ENCODE peak calls at places on chromosome 18, in seven cellular contexts. P, D, I, T, Y, J and V are unnamed samples.

GRCh38 chr18:52090005-52090404 is 250.0 kb upstream of the DCC start:
- DNase-seq in D (no peak), P (no peak), I (no peak), Y (no peak), J (no peak), T (no peak), V (no peak)

GRCh38 chr18:79059456-79059855 is 9.7 kb upstream of the ATP9B start:
- DNase-seq in J (no peak), P (no peak), D (no peak), T (no peak), I (no peak), Y (no peak), V (no peak)

GRCh38 chr18:26429535-26429934 is 118.8 kb downstream of the KCTD1 start:
- DNase-seq in J (peak), D (no peak), P (no peak), Y (no peak), T (peak), I (peak), V (peak)

GRCh38 chr18:63564576-63564975 is 22.4 kb downstream of the SERPINB12 start:
- DNase-seq in J (no peak), Y (no peak), I (no peak), P (no peak), T (no peak), D (no peak), V (no peak)

GRCh38 chr18:7415081-7415894 is 151.8 kb upstream of the PTPRM start:
- DNase-seq in J (no peak), P (no peak), I (no peak), D (no peak), Y (no peak), T (no peak), V (no peak)

GRCh38 chr18:73944715-73945114 is 202.9 kb downstream of the FBXO15 start:
- DNase-seq in T (no peak), P (no peak), I (no peak), J (no peak), Y (no peak), D (no peak), V (no peak)

GRCh38 chr18:79856119-79857080 is 58.7 kb downstream of the KCNG2 start:
- DNase-seq in J (no peak), Y (no peak), P (no peak), I (no peak), T (no peak), D (peak), V (no peak)

GRCh38 chr18:35127201-35127600 is 86.0 kb downstream of the MAPRE2 start:
- DNase-seq in P (no peak), I (no peak), J (no peak), T (no peak), D (no peak), Y (no peak), V (no peak)

GRCh38 chr18:21452808-21453511 is 147.5 kb downstream of the ESCO1 start:
- DNase-seq in J (no peak), P (no peak), D (no peak), I (peak), T (no peak), Y (no peak), V (peak)

GRCh38 chr18:23136326-23137092 is 1.2 kb downstream of the CABLES1 start:
- DNase-seq in T (no peak), Y (peak), D (peak), I (no peak), P (no peak), J (peak), V (no peak)

GRCh38 chr18:62883937-62884735 is 168.8 kb downstream of the PHLPP1 start:
- DNase-seq in P (no peak), D (no peak), T (no peak), I (no peak), Y (no peak), J (no peak), V (no peak)

GRCh38 chr18:35616664-35617423 is 35.3 kb downstream of the GALNT1 start:
- DNase-seq in P (peak), D (peak), Y (peak), J (peak), I (peak), T (no peak), V (peak)

GRCh38 chr18:62832282-62832681 is 116.9 kb downstream of the PHLPP1 start:
- DNase-seq in J (no peak), T (no peak), I (no peak), D (no peak), Y (no peak), P (no peak), V (no peak)

GRCh38 chr18:68925268-68925667 is 127.4 kb downstream of the CCDC102B start:
- DNase-seq in D (no peak), T (no peak), Y (no peak), P (no peak), J (peak), I (no peak), V (no peak)

GRCh38 chr18:24408496-24408895 is 10.9 kb upstream of the OSBPL1A start:
- DNase-seq in I (no peak), T (no peak), P (no peak), D (no peak), J (no peak), Y (no peak), V (no peak)

GRCh38 chr18:63409301-63409700 is 13.0 kb downstream of the VPS4B start:
- DNase-seq in I (no peak), J (peak), D (no peak), Y (no peak), P (no peak), T (no peak), V (no peak)

GRCh38 chr18:80210312-80211083 is 36.8 kb downstream of the PARD6G start:
- DNase-seq in D (no peak), P (no peak), Y (no peak), J (no peak), T (peak), I (no peak), V (no peak)

GRCh38 chr18:75497576-75497975 is 70.1 kb upstream of the SMIM21 start:
- DNase-seq in T (no peak), P (no peak), D (no peak), J (no peak), Y (no peak), I (no peak), V (no peak)

GRCh38 chr18:49656098-49656591 is 94.3 kb downstream of the LIPG start:
- DNase-seq in Y (no peak), T (no peak), D (no peak), P (no peak), J (peak), I (no peak), V (peak)

GRCh38 chr18:57807336-57808117 is 4.4 kb upstream of the ATP8B1 start:
- DNase-seq in D (no peak), T (no peak), J (peak), P (no peak), I (peak), Y (no peak), V (peak)

GRCh38 chr18:50099725-50100414 is 95.1 kb downstream of the MYO5B start:
- DNase-seq in J (peak), T (no peak), Y (no peak), I (peak), D (no peak), P (no peak), V (peak)

GRCh38 chr18:8351173-8351572 is 258.1 kb upstream of the RAB12 start:
- DNase-seq in I (no peak), J (peak), D (no peak), T (no peak), Y (no peak), P (no peak), V (no peak)

GRCh38 chr18:79955302-79956075 is 4.0 kb upstream of the SLC66A2 start:
- DNase-seq in P (no peak), T (peak), J (no peak), I (no peak), Y (no peak), D (no peak), V (no peak)

GRCh38 chr18:9898792-9899549 is 13.2 kb downstream of the TXNDC2 start:
- DNase-seq in D (no peak), J (peak), T (no peak), I (no peak), P (no peak), Y (no peak), V (no peak)

GRCh38 chr18:51614033-51614432 is 416.6 kb upstream of the MEX3C start:
- DNase-seq in D (no peak), I (no peak), J (no peak), Y (no peak), P (no peak), T (no peak), V (no peak)

GRCh38 chr18:65352183-65352582 is 398.6 kb upstream of the CDH7 start:
- DNase-seq in P (no peak), T (no peak), D (no peak), J (no peak), I (no peak), Y (no peak), V (no peak)

GRCh38 chr18:75139226-75139911 is 69.6 kb downstream of the PTGR3 start:
- DNase-seq in I (no peak), Y (no peak), D (no peak), T (no peak), J (no peak), P (no peak), V (no peak)

GRCh38 chr18:74778191-74778847 is 180.6 kb downstream of the ZNF407 start:
- DNase-seq in P (no peak), D (no peak), I (no peak), T (no peak), Y (no peak), J (no peak), V (no peak)

GRCh38 chr18:38900445-38900844 is 1334.8 kb upstream of the CELF4 start:
- DNase-seq in J (no peak), P (no peak), D (no peak), I (no peak), T (no peak), Y (no peak), V (no peak)

GRCh38 chr18:23924813-23925212 is 89.7 kb upstream of the TTC39C start:
- DNase-seq in T (no peak), P (no peak), Y (no peak), J (peak), D (no peak), I (no peak), V (peak)

GRCh38 chr18:31819106-31819924 is 58.6 kb upstream of the SLC25A52 start:
- DNase-seq in I (no peak), P (no peak), Y (no peak), T (no peak), D (no peak), J (peak), V (peak)

GRCh38 chr18:59912007-59912550 is 12.3 kb downstream of the PMAIP1 start:
- DNase-seq in J (no peak), T (no peak), P (no peak), Y (no peak), D (no peak), I (no peak), V (no peak)

GRCh38 chr18:22171263-22171838 is 2.0 kb downstream of the GATA6 start:
- DNase-seq in J (no peak), Y (no peak), I (no peak), T (no peak), D (no peak), P (no peak), V (no peak)

GRCh38 chr18:59300676-59301285 is 17.7 kb downstream of the CPLX4 start:
- DNase-seq in T (no peak), P (no peak), D (no peak), I (no peak), J (no peak), Y (no peak), V (no peak)